ENCODE peak calls at places on chromosomes 3 and 15, in nine cellular contexts. J is A549, R is GM23248, Y is right cardiac atrium, H is SK-N-SH, V is heart right ventricle, E is heart left ventricle, G is pancreas, M is mesenchymal stem cell. Q is an unnamed sample. For H3K4me1, the result is how much of the 10 kb centered on the place peaks cover.

GRCh38 chr3:197518794-197519451 is 36.8 kb downstream of the BDH1 start:
- DNase-seq in H (no peak), G (peak), R (peak), Y (peak), E (no peak), J (no peak), V (no peak), M (no peak), Q (no peak)

GRCh38 chr3:99503350-99503749 is 135.0 kb upstream of the COL8A1 start:
- DNase-seq in V (no peak), M (peak), J (no peak), R (peak), H (no peak), G (no peak), E (no peak), Y (no peak), Q (no peak)

GRCh38 chr3:139540686-139541085 is 1.1 kb upstream of the RBP1 start:
- DNase-seq in E (no peak), M (no peak), G (no peak), H (peak), J (no peak), Y (no peak), R (no peak), V (no peak), Q (no peak)

GRCh38 chr3:169146112-169146665 is 517.3 kb downstream of the MECOM start:
- DNase-seq in R (peak), J (peak), E (peak), Y (peak), H (no peak), G (peak), V (peak), M (peak), Q (peak)

GRCh38 chr3:124552224-124552623 is 178.0 kb upstream of the UMPS start:
- DNase-seq in H (no peak), V (no peak), R (no peak), Y (no peak), J (peak), M (peak), G (peak), E (no peak), Q (peak)

GRCh38 chr15:42059661-42060476 is 34.5 kb downstream of the PLA2G4D start:
- DNase-seq in E (no peak), G (no peak), H (peak), M (peak), V (peak), J (peak), R (peak), Y (peak), Q (peak)

GRCh38 chr3:172717493-172718088 is 6.7 kb upstream of the NCEH1 start:
- DNase-seq in J (peak), Y (no peak), G (no peak), E (no peak), R (peak), M (no peak), H (no peak), V (no peak), Q (no peak)

GRCh38 chr3:71905426-71905825 is 120.5 kb upstream of the PROK2 start:
- DNase-seq in H (no peak), V (no peak), R (no peak), J (no peak), Y (no peak), M (no peak), G (no peak), E (no peak), Q (no peak)

GRCh38 chr3:20648294-20648693 is 462.3 kb upstream of the SGO1 start:
- DNase-seq in M (peak), Y (no peak), V (no peak), E (no peak), J (no peak), H (peak), R (peak), G (no peak), Q (no peak)

GRCh38 chr3:113211370-113212154 is at the start of gene BOC:
- DNase-seq in M (peak), H (peak), J (peak), Y (peak), V (peak), G (peak), R (peak), E (peak), Q (peak)

GRCh38 chr3:186592682-186593081 is 20.2 kb upstream of the AHSG start:
- DNase-seq in Y (no peak), R (no peak), G (no peak), M (no peak), H (no peak), E (no peak), J (no peak), V (no peak), Q (no peak)

GRCh38 chr15:90407871-90408317 is 19.9 kb downstream of the IQGAP1 start:
- DNase-seq in G (no peak), J (no peak), V (no peak), Y (no peak), M (peak), R (peak), H (no peak), E (no peak), Q (no peak)
- H3K4me1 ChIP-seq in G (under half), J (half or more), V (under half), Y (under half), M (under half), R (half or more), H (under half), E (under half), Q (under half)

DNA sequence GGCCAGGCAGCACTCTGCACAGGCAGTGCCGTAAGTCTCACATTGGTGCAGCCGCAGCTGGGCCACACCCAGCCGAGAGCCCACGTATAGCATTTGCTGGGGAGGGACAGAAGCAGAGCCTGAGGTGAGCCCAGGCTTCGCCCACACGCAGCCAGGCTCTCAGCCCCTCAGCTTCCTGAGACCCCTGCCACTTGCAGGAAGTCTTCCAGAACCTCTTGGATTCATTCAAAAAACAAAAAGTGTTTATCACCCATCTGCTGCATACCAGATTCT is 6.9 kb downstream of the SEMA3G start:
- DNase-seq in G (no peak), H (no peak), Y (no peak), V (no peak), E (no peak), J (no peak), M (no peak), R (no peak), Q (no peak)
- H3K4me1 ChIP-seq in G (under half), H (under half), Y (under half), V (under half), E (under half), J (under half), M (under half), R (under half), Q (under half)

GRCh38 chr3:183300996-183301562 is 48.0 kb downstream of the B3GNT5 start:
- DNase-seq in J (no peak), G (no peak), E (no peak), R (peak), V (no peak), Y (no peak), H (no peak), M (peak), Q (no peak)
- H3K4me1 ChIP-seq in J (under half), G (under half), E (under half), R (under half), V (under half), Y (under half), H (under half), M (under half), Q (under half)

GRCh38 chr3:123339302-123339701 is 109.6 kb downstream of the ADCY5 start:
- DNase-seq in E (no peak), R (no peak), J (no peak), Y (peak), M (no peak), H (no peak), G (no peak), V (no peak), Q (no peak)

GRCh38 chr3:123344175-123344908 is 104.5 kb downstream of the ADCY5 start:
- DNase-seq in G (no peak), M (peak), J (no peak), E (no peak), V (no peak), R (peak), Y (no peak), H (no peak), Q (no peak)

GRCh38 chr3:123343296-123344174 is 105.4 kb downstream of the ADCY5 start:
- DNase-seq in Y (peak), R (no peak), J (no peak), V (no peak), H (no peak), M (no peak), G (no peak), E (peak), Q (no peak)

GRCh38 chr3:123342631-123343080 is 106.2 kb downstream of the ADCY5 start:
- DNase-seq in J (no peak), Y (no peak), G (no peak), H (no peak), M (no peak), E (no peak), V (no peak), R (no peak), Q (no peak)

DNA sequence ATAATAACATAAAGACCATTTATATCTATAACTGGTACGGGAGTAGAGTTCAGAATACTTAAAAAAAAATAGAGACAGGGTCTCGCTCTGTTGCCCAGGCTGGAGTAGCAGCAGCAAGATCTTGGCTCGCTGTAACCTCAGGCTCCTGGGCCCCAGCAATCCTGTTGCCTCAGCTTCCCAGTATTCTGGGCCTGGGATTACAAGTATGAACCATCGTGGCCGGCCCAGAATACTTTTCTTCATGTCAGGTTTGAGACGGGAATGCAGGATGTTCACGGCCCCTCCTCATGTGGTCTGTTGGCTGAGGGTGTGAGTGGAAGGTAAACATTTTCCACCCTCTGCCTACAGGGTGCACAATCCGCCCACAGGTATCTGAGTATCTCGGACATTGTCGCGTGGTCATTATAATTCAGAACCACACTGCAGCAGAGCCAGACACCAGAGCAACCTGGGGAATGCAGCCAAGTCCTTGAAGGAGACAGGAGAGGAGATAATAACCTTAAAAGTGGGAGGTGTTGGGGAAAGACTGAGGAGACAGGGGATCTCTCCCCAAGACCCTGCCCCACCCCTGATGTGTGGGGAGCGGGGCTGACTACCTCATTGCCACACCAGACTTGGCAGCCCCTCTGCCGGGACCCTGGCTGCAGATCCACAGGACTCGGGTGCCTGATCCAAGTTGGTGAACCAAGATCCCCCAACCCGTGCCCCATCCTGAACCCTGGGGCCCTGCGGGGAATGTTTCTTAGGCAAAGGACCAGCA is 106.8 kb downstream of the ADCY5 start:
- DNase-seq in V (no peak), Y (no peak), G (no peak), H (no peak), R (no peak), J (no peak), E (no peak), M (no peak), Q (no peak)
- H3K4me1 ChIP-seq in V (under half), Y (under half), G (under half), H (under half), R (under half), J (under half), E (under half), M (under half), Q (under half)

GRCh38 chr3:49803464-49804140 is 541 bp downstream of the INKA1 start:
- DNase-seq in R (peak), E (peak), H (peak), J (no peak), G (peak), V (peak), Y (peak), M (no peak), Q (no peak)
- H3K4me1 ChIP-seq in R (under half), E (half or more), H (under half), J (under half), G (under half), V (under half), Y (under half), M (under half), Q (under half)

DNA sequence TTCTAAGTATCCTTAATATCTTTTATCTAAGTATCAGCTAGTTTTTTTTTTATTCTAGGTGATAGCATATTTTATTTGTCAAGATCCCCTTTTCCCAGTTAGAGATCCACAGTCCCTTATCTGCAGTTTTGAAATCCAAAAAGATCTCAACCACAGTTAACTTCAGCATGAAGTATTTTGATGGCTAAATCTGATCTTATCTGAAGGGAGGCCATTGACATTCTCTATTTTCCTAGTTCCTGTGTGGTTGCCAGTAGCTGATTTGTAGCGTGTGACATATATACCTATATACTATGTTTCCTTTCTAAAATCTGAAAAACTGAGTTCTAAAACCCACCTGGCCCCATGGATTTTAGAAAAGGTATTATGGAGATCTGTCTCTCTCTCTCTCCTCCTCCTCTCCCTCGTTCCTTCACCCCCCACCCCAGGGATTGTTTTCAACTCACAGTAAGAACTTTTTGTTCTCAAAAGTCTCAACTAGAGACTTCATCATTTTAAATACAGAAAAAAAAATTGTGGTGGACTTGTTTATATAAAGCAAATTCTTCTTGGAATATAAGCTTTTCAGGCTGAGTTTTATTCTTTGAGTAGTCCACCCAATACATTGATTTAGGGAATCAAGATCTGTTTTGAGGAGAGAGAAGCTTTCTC is 12.3 kb downstream of the TCF12 start:
- DNase-seq in V (no peak), E (no peak), G (no peak), M (no peak), R (no peak), H (no peak), J (no peak), Y (no peak), Q (peak)
- H3K4me1 ChIP-seq in V (under half), E (under half), G (under half), M (under half), R (under half), H (under half), J (half or more), Y (under half), Q (half or more)

Q was measured in thyroid gland.